ENCODE peak calls at places on chromosomes 7 and 10, in four cellular contexts. C is aorta, O is IMR-90, N is ELR. G is an unnamed sample.
A peak's percentile ranks its signal among the peaks of the same experiment; 100 is the strongest.

GRCh38 chr10:69359089-69360025 is 57.4 kb downstream of the TACR2 start:
- DNase-seq in C (no peak), O (no peak), N (no peak), G (no peak)

GRCh38 chr7:991017-991728 is 8.2 kb downstream of the CYP2W1 start:
- DNase-seq in C (no peak), O (no peak), N (no peak), G (no peak)

GRCh38 chr7:141045126-141045841 is 28.6 kb upstream of the TMEM178B start:
- DNase-seq in C (no peak), O (peak; percentile 29), N (peak; percentile 60), G (no peak)

GRCh38 chr10:119849031-119849789 is 23.4 kb downstream of the MCMBP start:
- DNase-seq in C (no peak), O (peak; percentile 76), N (peak; percentile 82), G (no peak)

GRCh38 chr10:125158528-125159485 is 1.6 kb downstream of the CTBP2 start:
- DNase-seq in C (peak; percentile 83), O (peak; percentile 54), N (peak; percentile 67), G (no peak)

GRCh38 chr10:49649936-49650723 is 29.3 kb upstream of the C10orf53 start:
- DNase-seq in C (no peak), O (no peak), N (no peak), G (no peak)

GRCh38 chr10:110446954-110447608 is 50.6 kb upstream of the DUSP5 start:
- DNase-seq in C (no peak), O (peak; percentile 95), N (peak; percentile 94), G (no peak)

GRCh38 chr7:159062596-159062995 is 82.1 kb downstream of the VIPR2 start:
- DNase-seq in C (no peak), O (no peak), N (no peak), G (no peak)

GRCh38 chr10:77090381-77091356 is 546.9 kb downstream of the KCNMA1 start:
- DNase-seq in C (no peak), O (no peak), N (no peak), G (no peak)